ENCODE peak calls at places on chromosome 6, in eight cellular contexts. One of them, this sample, is unnamed.

GRCh38 chr6:98487612-98488011 is 346.8 kb upstream of the POU3F2 start:
- DNase-seq in GM10248: no peak
- DNase-seq in esophagus squamous epithelium: no peak
- DNase-seq in BJ: no peak
- DNase-seq in glutamatergic neuron: peak; percentile 64
- DNase-seq in HFF-Myc: no peak
- DNase-seq in MM.1S: no peak
- DNase-seq in GM13977: no peak
- DNase-seq in this sample: no peak

GRCh38 chr6:45032426-45032825 is 295.7 kb upstream of the RUNX2 start:
- DNase-seq in MM.1S: no peak
- DNase-seq in GM10248: no peak
- DNase-seq in esophagus squamous epithelium: no peak
- DNase-seq in BJ: no peak
- DNase-seq in GM13977: no peak
- DNase-seq in glutamatergic neuron: no peak
- DNase-seq in HFF-Myc: no peak
- DNase-seq in this sample: no peak

GRCh38 chr6:29941916-29942274 is 437 bp upstream of the HLA-A start:
- DNase-seq in GM10248: no peak
- DNase-seq in MM.1S: no peak
- DNase-seq in esophagus squamous epithelium: no peak
- DNase-seq in HFF-Myc: no peak
- DNase-seq in BJ: no peak
- DNase-seq in GM13977: no peak
- DNase-seq in glutamatergic neuron: no peak
- DNase-seq in this sample: no peak

GRCh38 chr6:167574431-167575097 is 249.7 kb downstream of the TTLL2 start:
- DNase-seq in BJ: no peak
- DNase-seq in HFF-Myc: no peak
- DNase-seq in GM10248: no peak
- DNase-seq in MM.1S: no peak
- DNase-seq in glutamatergic neuron: peak; percentile 53
- DNase-seq in esophagus squamous epithelium: no peak
- DNase-seq in GM13977: no peak
- DNase-seq in this sample: no peak

GRCh38 chr6:135576055-135576454 is 78.5 kb upstream of the AHI1 start:
- DNase-seq in MM.1S: no peak
- DNase-seq in esophagus squamous epithelium: no peak
- DNase-seq in GM13977: no peak
- DNase-seq in GM10248: no peak
- DNase-seq in HFF-Myc: no peak
- DNase-seq in glutamatergic neuron: no peak
- DNase-seq in BJ: no peak
- DNase-seq in this sample: no peak

GRCh38 chr6:32854376-32855178 is 585 bp downstream of the PSMB9 start:
- DNase-seq in BJ: no peak
- DNase-seq in MM.1S: peak; percentile 60
- DNase-seq in glutamatergic neuron: no peak
- DNase-seq in GM13977: peak; percentile 70
- DNase-seq in esophagus squamous epithelium: no peak
- DNase-seq in GM10248: peak; percentile 64
- DNase-seq in HFF-Myc: no peak
- DNase-seq in this sample: no peak

GRCh38 chr6:151374024-151374423 is 17.3 kb downstream of the ZBTB2 start:
- DNase-seq in MM.1S: no peak
- DNase-seq in GM10248: no peak
- DNase-seq in glutamatergic neuron: no peak
- DNase-seq in esophagus squamous epithelium: no peak
- DNase-seq in HFF-Myc: no peak
- DNase-seq in BJ: no peak
- DNase-seq in GM13977: no peak
- DNase-seq in this sample: no peak

GRCh38 chr6:192313-192664 is 100.0 kb upstream of the DUSP22 start:
- DNase-seq in esophagus squamous epithelium: no peak
- DNase-seq in BJ: no peak
- DNase-seq in GM10248: no peak
- DNase-seq in GM13977: no peak
- DNase-seq in glutamatergic neuron: no peak
- DNase-seq in MM.1S: no peak
- DNase-seq in HFF-Myc: no peak
- DNase-seq in this sample: no peak

GRCh38 chr6:107763959-107764358 is 60.2 kb downstream of the SCML4 start:
- DNase-seq in glutamatergic neuron: no peak
- DNase-seq in esophagus squamous epithelium: no peak
- DNase-seq in GM10248: no peak
- DNase-seq in MM.1S: no peak
- DNase-seq in BJ: no peak
- DNase-seq in HFF-Myc: no peak
- DNase-seq in GM13977: no peak
- DNase-seq in this sample: no peak

GRCh38 chr6:151891524-151891923 is 84.0 kb downstream of the ESR1 start:
- DNase-seq in BJ: no peak
- DNase-seq in MM.1S: no peak
- DNase-seq in GM13977: no peak
- DNase-seq in esophagus squamous epithelium: no peak
- DNase-seq in GM10248: no peak
- DNase-seq in HFF-Myc: no peak
- DNase-seq in glutamatergic neuron: no peak
- DNase-seq in this sample: no peak

GRCh38 chr6:165987483-165988305 is 180.0 kb downstream of the TBXT start:
- DNase-seq in GM13977: no peak
- DNase-seq in MM.1S: peak; percentile 6
- DNase-seq in glutamatergic neuron: peak; percentile 78
- DNase-seq in HFF-Myc: no peak
- DNase-seq in esophagus squamous epithelium: no peak
- DNase-seq in BJ: no peak
- DNase-seq in GM10248: no peak
- DNase-seq in this sample: peak; percentile 49

GRCh38 chr6:116680880-116681672 is at the start of gene KPNA5:
- DNase-seq in GM10248: peak; percentile 92
- DNase-seq in esophagus squamous epithelium: peak; percentile 61
- DNase-seq in MM.1S: peak; percentile 92
- DNase-seq in glutamatergic neuron: peak; percentile 93
- DNase-seq in GM13977: peak; percentile 92
- DNase-seq in HFF-Myc: peak; percentile 73
- DNase-seq in BJ: peak; percentile 32
- DNase-seq in this sample: peak; percentile 56

GRCh38 chr6:45486739-45487138 is 109.0 kb upstream of the SUPT3H start:
- DNase-seq in GM13977: no peak
- DNase-seq in HFF-Myc: no peak
- DNase-seq in BJ: no peak
- DNase-seq in MM.1S: peak; percentile 75
- DNase-seq in esophagus squamous epithelium: no peak
- DNase-seq in GM10248: no peak
- DNase-seq in glutamatergic neuron: no peak
- DNase-seq in this sample: no peak

GRCh38 chr6:74410630-74411029 is 714.6 kb downstream of the CD109 start:
- DNase-seq in glutamatergic neuron: no peak
- DNase-seq in HFF-Myc: peak; percentile 3
- DNase-seq in BJ: peak; percentile 22
- DNase-seq in GM10248: no peak
- DNase-seq in MM.1S: no peak
- DNase-seq in esophagus squamous epithelium: no peak
- DNase-seq in GM13977: no peak
- DNase-seq in this sample: peak; percentile 28

GRCh38 chr6:25388776-25389175 is 109.6 kb downstream of the CARMIL1 start:
- DNase-seq in GM13977: no peak
- DNase-seq in glutamatergic neuron: no peak
- DNase-seq in GM10248: no peak
- DNase-seq in esophagus squamous epithelium: no peak
- DNase-seq in HFF-Myc: no peak
- DNase-seq in BJ: no peak
- DNase-seq in MM.1S: no peak
- DNase-seq in this sample: no peak

GRCh38 chr6:9409126-9409525 is 973.8 kb upstream of the SLC35B3 start:
- DNase-seq in GM10248: no peak
- DNase-seq in BJ: no peak
- DNase-seq in glutamatergic neuron: no peak
- DNase-seq in GM13977: no peak
- DNase-seq in HFF-Myc: no peak
- DNase-seq in MM.1S: no peak
- DNase-seq in esophagus squamous epithelium: no peak
- DNase-seq in this sample: no peak

GRCh38 chr6:100229512-100229911 is 235.2 kb downstream of the SIM1 start:
- DNase-seq in BJ: no peak
- DNase-seq in esophagus squamous epithelium: no peak
- DNase-seq in GM10248: no peak
- DNase-seq in GM13977: no peak
- DNase-seq in glutamatergic neuron: no peak
- DNase-seq in MM.1S: no peak
- DNase-seq in HFF-Myc: no peak
- DNase-seq in this sample: no peak

GRCh38 chr6:100232791-100233573 is 231.7 kb downstream of the SIM1 start:
- DNase-seq in GM13977: no peak
- DNase-seq in esophagus squamous epithelium: no peak
- DNase-seq in MM.1S: no peak
- DNase-seq in BJ: no peak
- DNase-seq in HFF-Myc: no peak
- DNase-seq in glutamatergic neuron: no peak
- DNase-seq in GM10248: no peak
- DNase-seq in this sample: no peak

GRCh38 chr6:100230976-100231316 is 233.8 kb downstream of the SIM1 start:
- DNase-seq in HFF-Myc: no peak
- DNase-seq in glutamatergic neuron: no peak
- DNase-seq in esophagus squamous epithelium: no peak
- DNase-seq in GM13977: no peak
- DNase-seq in BJ: no peak
- DNase-seq in MM.1S: no peak
- DNase-seq in GM10248: no peak
- DNase-seq in this sample: no peak

GRCh38 chr6:100228437-100229424 is 234.7 kb upstream of the MCHR2 start:
- DNase-seq in esophagus squamous epithelium: peak; percentile 2
- DNase-seq in MM.1S: peak; percentile 86
- DNase-seq in GM13977: peak; percentile 86
- DNase-seq in GM10248: peak; percentile 88
- DNase-seq in BJ: no peak
- DNase-seq in glutamatergic neuron: peak; percentile 90
- DNase-seq in HFF-Myc: no peak
- DNase-seq in this sample: peak; percentile 16

GRCh38 chr6:100230115-100230975 is 234.4 kb downstream of the SIM1 start:
- DNase-seq in GM13977: no peak
- DNase-seq in glutamatergic neuron: no peak
- DNase-seq in HFF-Myc: no peak
- DNase-seq in MM.1S: no peak
- DNase-seq in esophagus squamous epithelium: no peak
- DNase-seq in GM10248: no peak
- DNase-seq in BJ: no peak
- DNase-seq in this sample: no peak
- TF ChIP-seq CTCF in GM13977: no peak
- TF ChIP-seq CTCF in glutamatergic neuron: no peak
- TF ChIP-seq CTCF in HFF-Myc: no peak
- TF ChIP-seq CTCF in MM.1S: no peak
- TF ChIP-seq CTCF in esophagus squamous epithelium: no peak
- TF ChIP-seq CTCF in GM10248: no peak
- TF ChIP-seq CTCF in BJ: no peak
- TF ChIP-seq CTCF in this sample: no peak

GRCh38 chr6:26568601-26569432 is 27.9 kb upstream of the ABT1 start:
- DNase-seq in GM10248: peak; percentile 82
- DNase-seq in GM13977: peak; percentile 85
- DNase-seq in MM.1S: peak; percentile 94
- DNase-seq in HFF-Myc: peak; percentile 90
- DNase-seq in BJ: peak; percentile 70
- DNase-seq in glutamatergic neuron: peak; percentile 94
- DNase-seq in esophagus squamous epithelium: no peak
- DNase-seq in this sample: peak; percentile 87
- TF ChIP-seq CTCF in GM10248: peak; percentile 38
- TF ChIP-seq CTCF in GM13977: peak; percentile 68
- TF ChIP-seq CTCF in MM.1S: peak; percentile 40
- TF ChIP-seq CTCF in HFF-Myc: peak; percentile 31
- TF ChIP-seq CTCF in BJ: peak; percentile 29
- TF ChIP-seq CTCF in glutamatergic neuron: no peak
- TF ChIP-seq CTCF in esophagus squamous epithelium: no peak
- TF ChIP-seq CTCF in this sample: peak; percentile 26

DNA sequence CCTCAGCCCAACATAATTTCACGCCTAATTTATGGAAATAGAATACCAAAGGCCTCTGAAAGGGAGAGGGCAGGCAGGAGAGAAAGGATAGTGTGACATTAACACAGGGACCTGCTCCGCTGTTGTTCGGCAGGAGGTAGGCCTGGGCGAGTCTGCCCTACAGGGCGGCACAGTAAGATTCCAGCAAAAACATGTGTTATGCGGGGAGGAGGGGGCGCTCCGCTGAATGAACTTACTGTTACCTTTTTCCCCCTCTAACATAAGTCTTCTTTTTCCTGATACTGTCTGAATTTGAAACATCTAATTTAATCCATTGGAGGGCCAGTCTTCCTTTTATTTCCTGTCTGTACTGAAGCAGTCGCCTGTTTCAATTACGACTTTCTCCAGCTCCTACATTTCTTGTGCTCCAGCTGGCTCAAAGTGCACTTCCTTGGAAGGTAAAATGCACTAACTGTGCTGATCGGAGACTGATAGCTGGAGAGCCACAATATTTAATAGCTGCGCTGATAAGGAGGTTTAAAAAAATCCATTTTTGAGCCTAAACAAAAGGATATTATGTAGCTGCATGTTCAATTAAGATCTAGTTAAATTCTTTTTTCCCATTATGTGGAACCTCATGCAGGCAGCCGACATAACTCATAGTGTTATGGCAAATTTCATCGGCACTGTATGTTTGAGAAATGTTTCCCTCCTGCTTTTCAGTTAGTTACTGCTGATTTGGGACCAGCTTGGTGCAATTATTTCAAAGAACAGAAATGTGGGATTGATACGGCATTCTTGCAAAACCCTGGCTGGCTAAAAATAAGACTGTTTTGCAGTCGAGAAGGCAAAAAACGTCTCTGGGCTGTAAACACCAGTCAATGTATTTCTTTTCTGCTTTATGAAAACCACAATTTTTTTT is 193.0 kb downstream of the FOXC1 start:
- DNase-seq in BJ: no peak
- DNase-seq in esophagus squamous epithelium: no peak
- DNase-seq in GM13977: no peak
- DNase-seq in HFF-Myc: no peak
- DNase-seq in MM.1S: no peak
- DNase-seq in GM10248: no peak
- DNase-seq in glutamatergic neuron: no peak
- DNase-seq in this sample: no peak
- TF ChIP-seq CTCF in BJ: no peak
- TF ChIP-seq CTCF in esophagus squamous epithelium: no peak
- TF ChIP-seq CTCF in GM13977: no peak
- TF ChIP-seq CTCF in HFF-Myc: no peak
- TF ChIP-seq CTCF in MM.1S: no peak
- TF ChIP-seq CTCF in GM10248: no peak
- TF ChIP-seq CTCF in glutamatergic neuron: no peak
- TF ChIP-seq CTCF in this sample: no peak

DNA sequence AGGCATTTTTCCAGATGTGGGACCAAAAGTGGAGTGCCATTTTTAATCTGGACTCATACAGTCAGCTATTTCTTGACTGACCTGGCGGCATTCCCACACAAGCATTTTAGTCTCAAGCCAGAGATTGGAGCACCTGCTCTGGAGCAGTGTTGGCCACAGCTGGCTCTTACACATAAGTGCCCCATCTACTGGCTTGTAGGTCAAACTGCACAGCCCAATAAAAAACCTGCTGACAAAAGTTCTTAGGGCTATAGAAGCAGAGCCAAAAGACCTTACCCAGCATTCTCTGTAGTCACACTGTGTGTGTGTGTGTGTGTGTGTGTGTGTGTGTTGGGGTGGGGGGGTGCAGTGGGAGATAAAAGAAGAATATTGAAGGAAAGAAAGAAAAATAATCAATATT is 38.6 kb upstream of the SENP6 start:
- DNase-seq in GM13977: peak; percentile 27
- DNase-seq in MM.1S: peak; percentile 69
- DNase-seq in BJ: no peak
- DNase-seq in esophagus squamous epithelium: no peak
- DNase-seq in GM10248: no peak
- DNase-seq in glutamatergic neuron: no peak
- DNase-seq in HFF-Myc: peak; percentile 35
- DNase-seq in this sample: no peak
- TF ChIP-seq CTCF in GM13977: peak; percentile 58
- TF ChIP-seq CTCF in MM.1S: peak; percentile 60
- TF ChIP-seq CTCF in BJ: peak; percentile 54
- TF ChIP-seq CTCF in esophagus squamous epithelium: no peak
- TF ChIP-seq CTCF in GM10248: peak; percentile 21
- TF ChIP-seq CTCF in glutamatergic neuron: no peak
- TF ChIP-seq CTCF in HFF-Myc: peak; percentile 59
- TF ChIP-seq CTCF in this sample: peak; percentile 37

This sample was measured in AG09319.